ENCODE peak calls at places on chromosomes 12 and 14, in seven cellular contexts. L is COR-L47, I is body of pancreas, C is NCI-H1105 treated with DMSO at 0.1 percent for 48 hours, T is iPS DF 19.7, B is Panc1, P is nephron progenitor cell. E is an unnamed sample.

GRCh38 chr14:103871596-103872480 is 24.5 kb upstream of the PPP1R13B start:
- DNase-seq in I (peak), B (no peak), T (no peak), L (no peak), P (peak), C (no peak), E (no peak)

GRCh38 chr14:86654558-86655184 is 1124.7 kb downstream of the FLRT2 start:
- DNase-seq in L (peak), B (peak), P (peak), C (peak), T (peak), I (peak), E (peak)

GRCh38 chr14:93280743-93281142 is 52.1 kb downstream of the BTBD7 start:
- DNase-seq in B (no peak), L (no peak), P (no peak), I (no peak), T (no peak), C (no peak), E (no peak)

GRCh38 chr12:42130670-42131402 is 13.8 kb downstream of the GXYLT1 start:
- DNase-seq in T (no peak), L (no peak), B (no peak), P (no peak), C (no peak), I (peak), E (peak)

GRCh38 chr14:101948666-101949205 is 15.6 kb upstream of the DYNC1H1 start:
- DNase-seq in C (no peak), P (peak), B (no peak), T (no peak), L (no peak), I (peak), E (no peak)

GRCh38 chr14:105147701-105148603 is 20.6 kb downstream of the JAG2 start:
- DNase-seq in L (no peak), C (no peak), B (no peak), P (peak), T (no peak), I (peak), E (no peak)

GRCh38 chr12:77229640-77230442 is 164.5 kb upstream of the E2F7 start:
- DNase-seq in L (no peak), I (no peak), T (peak), P (no peak), B (no peak), C (peak), E (no peak)

GRCh38 chr14:81062816-81063215 is 107.4 kb downstream of the TSHR start:
- DNase-seq in L (peak), I (no peak), T (no peak), B (no peak), C (no peak), P (peak), E (peak)

GRCh38 chr12:6666211-6666610 is 3.3 kb upstream of the ING4 start:
- DNase-seq in I (no peak), L (no peak), B (no peak), T (no peak), P (no peak), C (no peak), E (peak)

GRCh38 chr14:61091657-61092273 is 110.7 kb downstream of the SLC38A6 start:
- DNase-seq in B (no peak), I (no peak), C (no peak), P (no peak), T (no peak), L (no peak), E (no peak)

GRCh38 chr12:105935981-105936380 is 202.8 kb downstream of the NUAK1 start:
- DNase-seq in I (no peak), L (no peak), T (no peak), P (no peak), C (no peak), B (no peak), E (peak)

GRCh38 chr12:79524507-79525148 is 166.1 kb downstream of the PAWR start:
- DNase-seq in P (no peak), T (no peak), C (no peak), I (no peak), B (no peak), L (no peak), E (no peak)

GRCh38 chr12:120007272-120007671 is 18.2 kb downstream of the BICDL1 start:
- DNase-seq in B (no peak), T (no peak), P (no peak), C (no peak), I (no peak), L (no peak), E (no peak)

GRCh38 chr12:53217049-53217929 is 10.2 kb upstream of the ITGB7 start:
- DNase-seq in B (no peak), P (no peak), L (no peak), T (no peak), C (no peak), I (peak), E (peak)

GRCh38 chr14:49549881-49550280 is 36.3 kb downstream of the RPS29 start:
- DNase-seq in T (peak), C (no peak), P (no peak), I (no peak), B (no peak), L (no peak), E (peak)

GRCh38 chr12:65943388-65944137 is 119.3 kb downstream of the HMGA2 start:
- DNase-seq in I (no peak), T (no peak), P (no peak), L (no peak), B (no peak), C (no peak), E (no peak)

GRCh38 chr12:20356048-20356447 is 12.3 kb upstream of the PDE3A start:
- DNase-seq in T (no peak), C (no peak), L (no peak), I (no peak), P (no peak), B (no peak), E (no peak)

GRCh38 chr14:98112211-98112780 is 1159.7 kb downstream of the BCL11B start:
- DNase-seq in B (no peak), C (no peak), T (no peak), I (no peak), P (peak), L (no peak), E (no peak)